ENCODE peak calls at places on chromosomes 6 and 20, in four cellular contexts. One of them, this sample, is unnamed.
A peak's percentile ranks its signal among the peaks of the same experiment; 100 is the strongest.

GRCh38 chr6:120675886-120676285 is 658.4 kb downstream of the TBC1D32 start:
- DNase-seq in suprapubic skin: no peak
- DNase-seq in endothelial cell of umbilical vein: no peak
- DNase-seq in breast epithelium: no peak
- DNase-seq in this sample: no peak

GRCh38 chr6:2843138-2843740 is 1.6 kb upstream of the SERPINB1 start:
- DNase-seq in breast epithelium: no peak
- DNase-seq in endothelial cell of umbilical vein: no peak
- DNase-seq in suprapubic skin: no peak
- DNase-seq in this sample: no peak

GRCh38 chr6:71608646-71609045 is 277.7 kb upstream of the RIMS1 start:
- DNase-seq in endothelial cell of umbilical vein: no peak
- DNase-seq in breast epithelium: no peak
- DNase-seq in suprapubic skin: no peak
- DNase-seq in this sample: no peak

GRCh38 chr20:2707353-2708072 is 14.9 kb downstream of the EBF4 start:
- DNase-seq in suprapubic skin: no peak
- DNase-seq in breast epithelium: no peak
- DNase-seq in endothelial cell of umbilical vein: no peak
- DNase-seq in this sample: no peak

GRCh38 chr20:63160641-63161175 is 55.2 kb downstream of the YTHDF1 start:
- DNase-seq in endothelial cell of umbilical vein: no peak
- DNase-seq in breast epithelium: no peak
- DNase-seq in suprapubic skin: no peak
- DNase-seq in this sample: no peak

GRCh38 chr20:63178445-63178818 is 37.5 kb downstream of the YTHDF1 start:
- DNase-seq in breast epithelium: no peak
- DNase-seq in endothelial cell of umbilical vein: no peak
- DNase-seq in suprapubic skin: no peak
- DNase-seq in this sample: no peak

GRCh38 chr6:106924699-106925523 is 49.6 kb downstream of the CD24 start:
- DNase-seq in breast epithelium: no peak
- DNase-seq in endothelial cell of umbilical vein: no peak
- DNase-seq in suprapubic skin: no peak
- DNase-seq in this sample: no peak

GRCh38 chr6:33248643-33248931 is 23.1 kb downstream of the VPS52 start:
- DNase-seq in suprapubic skin: no peak
- DNase-seq in breast epithelium: no peak
- DNase-seq in endothelial cell of umbilical vein: no peak
- DNase-seq in this sample: no peak

GRCh38 chr20:48132834-48133233 is 347.6 kb upstream of the SULF2 start:
- DNase-seq in endothelial cell of umbilical vein: no peak
- DNase-seq in breast epithelium: no peak
- DNase-seq in suprapubic skin: no peak
- DNase-seq in this sample: no peak

GRCh38 chr6:156658186-156658585 is 119.0 kb upstream of the ARID1B start:
- DNase-seq in breast epithelium: no peak
- DNase-seq in suprapubic skin: no peak
- DNase-seq in endothelial cell of umbilical vein: peak; percentile 15
- DNase-seq in this sample: peak; percentile 52

GRCh38 chr6:97186416-97186999 is 96.5 kb downstream of the MMS22L start:
- DNase-seq in breast epithelium: peak; percentile 56
- DNase-seq in endothelial cell of umbilical vein: peak; percentile 77
- DNase-seq in suprapubic skin: no peak
- DNase-seq in this sample: peak; percentile 89

GRCh38 chr20:31842471-31843157 is 2.8 kb downstream of the FOXS1 start:
- DNase-seq in suprapubic skin: no peak
- DNase-seq in endothelial cell of umbilical vein: peak; percentile 44
- DNase-seq in breast epithelium: no peak
- DNase-seq in this sample: peak; percentile 45
- H3K27ac ChIP-seq in suprapubic skin: no peak overlapping the region
- H3K27ac ChIP-seq in endothelial cell of umbilical vein: peak overlapping the region; percentile 64
- H3K27ac ChIP-seq in breast epithelium: no peak overlapping the region
- H3K27ac ChIP-seq in this sample: peak overlapping the region; percentile 13

GRCh38 chr6:26156105-26156849 is 69.0 kb downstream of the HFE start:
- DNase-seq in endothelial cell of umbilical vein: peak; percentile 94
- DNase-seq in suprapubic skin: peak; percentile 95
- DNase-seq in breast epithelium: peak; percentile 96
- DNase-seq in this sample: peak; percentile 97
- TF ChIP-seq POLR2A in endothelial cell of umbilical vein: peak; percentile 97
- TF ChIP-seq POLR2A in suprapubic skin: peak; percentile 98
- TF ChIP-seq POLR2A in breast epithelium: peak; percentile 99
- TF ChIP-seq POLR2A in this sample: peak; percentile 100

GRCh38 chr6:158002249-158002950 is 20.7 kb downstream of the SYNJ2 start:
- DNase-seq in endothelial cell of umbilical vein: no peak
- DNase-seq in suprapubic skin: peak; percentile 73
- DNase-seq in breast epithelium: no peak
- DNase-seq in this sample: no peak
- H3K27ac ChIP-seq in endothelial cell of umbilical vein: peak overlapping the region; percentile 91
- H3K27ac ChIP-seq in suprapubic skin: peak overlapping the region; percentile 88
- H3K27ac ChIP-seq in breast epithelium: peak overlapping the region; percentile 95
- H3K27ac ChIP-seq in this sample: peak overlapping the region; percentile 69

GRCh38 chr20:4283011-4283410 is 267.7 kb upstream of the RNF24 start:
- DNase-seq in endothelial cell of umbilical vein: no peak
- DNase-seq in breast epithelium: no peak
- DNase-seq in suprapubic skin: no peak
- DNase-seq in this sample: no peak

GRCh38 chr20:4280731-4281130 is 265.4 kb upstream of the RNF24 start:
- DNase-seq in suprapubic skin: no peak
- DNase-seq in breast epithelium: no peak
- DNase-seq in endothelial cell of umbilical vein: no peak
- DNase-seq in this sample: no peak

GRCh38 chr20:4281258-4282055 is 266.1 kb upstream of the RNF24 start:
- DNase-seq in suprapubic skin: no peak
- DNase-seq in breast epithelium: no peak
- DNase-seq in endothelial cell of umbilical vein: no peak
- DNase-seq in this sample: no peak

GRCh38 chr20:4282550-4282949 is 267.2 kb upstream of the RNF24 start:
- DNase-seq in endothelial cell of umbilical vein: no peak
- DNase-seq in suprapubic skin: no peak
- DNase-seq in breast epithelium: no peak
- DNase-seq in this sample: no peak
- TF ChIP-seq POLR2A in endothelial cell of umbilical vein: no peak
- TF ChIP-seq POLR2A in suprapubic skin: no peak
- TF ChIP-seq POLR2A in breast epithelium: no peak
- TF ChIP-seq POLR2A in this sample: no peak

GRCh38 chr6:155259897-155260296 is 3.9 kb upstream of the CLDN20 start:
- DNase-seq in suprapubic skin: no peak
- DNase-seq in endothelial cell of umbilical vein: no peak
- DNase-seq in breast epithelium: no peak
- DNase-seq in this sample: no peak
- H3K27ac ChIP-seq in suprapubic skin: no peak overlapping the region
- H3K27ac ChIP-seq in endothelial cell of umbilical vein: no peak overlapping the region
- H3K27ac ChIP-seq in breast epithelium: no peak overlapping the region
- H3K27ac ChIP-seq in this sample: peak overlapping the region; percentile 73

DNA sequence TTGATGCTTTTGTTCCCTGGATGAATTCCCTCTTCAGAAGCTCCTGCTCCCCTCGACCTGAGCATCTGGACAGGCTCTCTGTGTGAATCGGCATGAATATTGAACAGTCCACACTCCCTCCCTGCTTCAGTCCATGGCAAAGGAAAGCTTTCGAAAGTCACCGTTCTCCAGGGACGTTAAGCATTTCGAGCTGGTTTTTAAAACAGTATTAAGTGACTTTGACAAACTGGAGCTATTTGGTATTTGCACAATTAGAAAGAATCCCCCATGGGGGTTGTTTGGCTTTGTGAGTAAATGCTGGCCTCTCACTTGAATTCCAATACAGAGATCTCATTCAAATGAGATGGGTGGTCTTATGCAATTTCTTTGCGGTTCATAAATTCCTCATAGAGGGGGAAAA is 85.3 kb upstream of the TIAM2 start:
- DNase-seq in suprapubic skin: no peak
- DNase-seq in endothelial cell of umbilical vein: no peak
- DNase-seq in breast epithelium: no peak
- DNase-seq in this sample: no peak
- TF ChIP-seq POLR2A in suprapubic skin: no peak
- TF ChIP-seq POLR2A in endothelial cell of umbilical vein: no peak
- TF ChIP-seq POLR2A in breast epithelium: no peak
- TF ChIP-seq POLR2A in this sample: no peak